ENCODE peak calls at places on chromosome 21, in five cellular contexts. One of them, this sample, is unnamed. For H3K4me1, the result is how much of the 10 kb centered on the place peaks cover.

GRCh38 chr21:33899199-33899598 is 16.4 kb downstream of the ATP5PO start:
- DNase-seq in mesendoderm: no peak
- DNase-seq in tibial artery: no peak
- DNase-seq in small intestine: no peak
- DNase-seq in prostate gland: no peak
- DNase-seq in this sample: no peak

GRCh38 chr21:16071082-16071481 is 341.3 kb downstream of the USP25 start:
- DNase-seq in mesendoderm: peak
- DNase-seq in tibial artery: no peak
- DNase-seq in small intestine: no peak
- DNase-seq in prostate gland: peak
- DNase-seq in this sample: no peak

GRCh38 chr21:41283211-41283818 is 33.3 kb upstream of the FAM3B start:
- DNase-seq in mesendoderm: peak
- DNase-seq in tibial artery: no peak
- DNase-seq in small intestine: peak
- DNase-seq in prostate gland: peak
- DNase-seq in this sample: peak

GRCh38 chr21:42198949-42199348 is 20.0 kb upstream of the ABCG1 start:
- DNase-seq in mesendoderm: no peak
- DNase-seq in tibial artery: no peak
- DNase-seq in small intestine: no peak
- DNase-seq in prostate gland: no peak
- DNase-seq in this sample: no peak

GRCh38 chr21:42174173-42174572 is 44.8 kb upstream of the ABCG1 start:
- DNase-seq in mesendoderm: peak
- DNase-seq in tibial artery: no peak
- DNase-seq in small intestine: no peak
- DNase-seq in prostate gland: no peak
- DNase-seq in this sample: no peak

GRCh38 chr21:33403128-33403785 is at the start of gene IFNGR2:
- DNase-seq in mesendoderm: no peak
- DNase-seq in tibial artery: no peak
- DNase-seq in small intestine: no peak
- DNase-seq in prostate gland: no peak
- DNase-seq in this sample: no peak

GRCh38 chr21:31232344-31232743 is 111.7 kb downstream of the TIAM1 start:
- DNase-seq in mesendoderm: no peak
- DNase-seq in tibial artery: no peak
- DNase-seq in small intestine: no peak
- DNase-seq in prostate gland: no peak
- DNase-seq in this sample: no peak

GRCh38 chr21:27513825-27514224 is 546.9 kb upstream of the ADAMTS5 start:
- DNase-seq in mesendoderm: no peak
- DNase-seq in tibial artery: no peak
- DNase-seq in small intestine: no peak
- DNase-seq in prostate gland: no peak
- DNase-seq in this sample: no peak

GRCh38 chr21:42097860-42098259 is 26.7 kb downstream of the UMODL1 start:
- DNase-seq in mesendoderm: no peak
- DNase-seq in tibial artery: peak
- DNase-seq in small intestine: peak
- DNase-seq in prostate gland: peak
- DNase-seq in this sample: peak

GRCh38 chr21:39601194-39601940 is 11.4 kb upstream of the B3GALT5 start:
- DNase-seq in mesendoderm: no peak
- DNase-seq in tibial artery: no peak
- DNase-seq in small intestine: no peak
- DNase-seq in prostate gland: no peak
- DNase-seq in this sample: no peak

GRCh38 chr21:42721341-42721824 is 68.0 kb downstream of the PDE9A start:
- DNase-seq in mesendoderm: no peak
- DNase-seq in tibial artery: no peak
- DNase-seq in small intestine: peak
- DNase-seq in prostate gland: peak
- DNase-seq in this sample: no peak

GRCh38 chr21:25220954-25221353 is 386.3 kb downstream of the MRPL39 start:
- DNase-seq in mesendoderm: no peak
- DNase-seq in tibial artery: no peak
- DNase-seq in small intestine: no peak
- DNase-seq in prostate gland: no peak
- DNase-seq in this sample: no peak

GRCh38 chr21:42974832-42975820 is 764 bp downstream of the PKNOX1 start:
- DNase-seq in mesendoderm: peak
- DNase-seq in tibial artery: peak
- DNase-seq in small intestine: peak
- DNase-seq in prostate gland: peak
- DNase-seq in this sample: no peak

GRCh38 chr21:32611471-32611997 is 643 bp downstream of the CFAP298 start:
- DNase-seq in mesendoderm: peak
- DNase-seq in tibial artery: no peak
- DNase-seq in small intestine: peak
- DNase-seq in prostate gland: peak
- DNase-seq in this sample: no peak

GRCh38 chr21:42086969-42087368 is 15.9 kb downstream of the UMODL1 start:
- DNase-seq in mesendoderm: no peak
- DNase-seq in tibial artery: no peak
- DNase-seq in small intestine: no peak
- DNase-seq in prostate gland: no peak
- DNase-seq in this sample: no peak

GRCh38 chr21:41032536-41032935 is 135.4 kb upstream of the BACE2 start:
- DNase-seq in mesendoderm: no peak
- DNase-seq in tibial artery: no peak
- DNase-seq in small intestine: no peak
- DNase-seq in prostate gland: no peak
- DNase-seq in this sample: no peak

GRCh38 chr21:46555678-46556077 is 49.2 kb downstream of the S100B start:
- DNase-seq in mesendoderm: no peak
- DNase-seq in tibial artery: no peak
- DNase-seq in small intestine: no peak
- DNase-seq in prostate gland: no peak
- DNase-seq in this sample: no peak

GRCh38 chr21:32993894-32994293 is 31.8 kb upstream of the OLIG2 start:
- DNase-seq in mesendoderm: no peak
- DNase-seq in tibial artery: no peak
- DNase-seq in small intestine: no peak
- DNase-seq in prostate gland: no peak
- DNase-seq in this sample: no peak

GRCh38 chr21:19049567-19049966 is 646.0 kb upstream of the TMPRSS15 start:
- DNase-seq in mesendoderm: peak
- DNase-seq in tibial artery: no peak
- DNase-seq in small intestine: no peak
- DNase-seq in prostate gland: no peak
- DNase-seq in this sample: no peak

GRCh38 chr21:15221799-15222386 is 157.1 kb upstream of the NRIP1 start:
- DNase-seq in mesendoderm: peak
- DNase-seq in tibial artery: no peak
- DNase-seq in small intestine: no peak
- DNase-seq in prostate gland: no peak
- DNase-seq in this sample: no peak

GRCh38 chr21:28018741-28019669 is 973.7 kb downstream of the LTN1 start:
- DNase-seq in mesendoderm: no peak
- DNase-seq in tibial artery: no peak
- DNase-seq in small intestine: peak
- DNase-seq in prostate gland: no peak
- DNase-seq in this sample: no peak

GRCh38 chr21:14687277-14687642 is 141.1 kb upstream of the SAMSN1 start:
- DNase-seq in mesendoderm: no peak
- DNase-seq in tibial artery: no peak
- DNase-seq in small intestine: no peak
- DNase-seq in prostate gland: no peak
- DNase-seq in this sample: no peak

GRCh38 chr21:41806773-41807172 is 39.9 kb upstream of the RIPK4 start:
- DNase-seq in mesendoderm: no peak
- DNase-seq in tibial artery: no peak
- DNase-seq in small intestine: no peak
- DNase-seq in prostate gland: no peak
- DNase-seq in this sample: no peak

GRCh38 chr21:44887126-44887806 is 13.8 kb upstream of the PTTG1IP start:
- DNase-seq in mesendoderm: no peak
- DNase-seq in tibial artery: no peak
- DNase-seq in small intestine: no peak
- DNase-seq in prostate gland: no peak
- DNase-seq in this sample: no peak

GRCh38 chr21:44890338-44890931 is 16.9 kb upstream of the PTTG1IP start:
- DNase-seq in mesendoderm: no peak
- DNase-seq in tibial artery: no peak
- DNase-seq in small intestine: no peak
- DNase-seq in prostate gland: no peak
- DNase-seq in this sample: no peak

GRCh38 chr21:44889625-44890337 is 16.3 kb upstream of the PTTG1IP start:
- DNase-seq in mesendoderm: no peak
- DNase-seq in tibial artery: no peak
- DNase-seq in small intestine: no peak
- DNase-seq in prostate gland: no peak
- DNase-seq in this sample: no peak

GRCh38 chr21:44887807-44888580 is 14.5 kb upstream of the PTTG1IP start:
- DNase-seq in mesendoderm: no peak
- DNase-seq in tibial artery: no peak
- DNase-seq in small intestine: no peak
- DNase-seq in prostate gland: no peak
- DNase-seq in this sample: no peak

DNA sequence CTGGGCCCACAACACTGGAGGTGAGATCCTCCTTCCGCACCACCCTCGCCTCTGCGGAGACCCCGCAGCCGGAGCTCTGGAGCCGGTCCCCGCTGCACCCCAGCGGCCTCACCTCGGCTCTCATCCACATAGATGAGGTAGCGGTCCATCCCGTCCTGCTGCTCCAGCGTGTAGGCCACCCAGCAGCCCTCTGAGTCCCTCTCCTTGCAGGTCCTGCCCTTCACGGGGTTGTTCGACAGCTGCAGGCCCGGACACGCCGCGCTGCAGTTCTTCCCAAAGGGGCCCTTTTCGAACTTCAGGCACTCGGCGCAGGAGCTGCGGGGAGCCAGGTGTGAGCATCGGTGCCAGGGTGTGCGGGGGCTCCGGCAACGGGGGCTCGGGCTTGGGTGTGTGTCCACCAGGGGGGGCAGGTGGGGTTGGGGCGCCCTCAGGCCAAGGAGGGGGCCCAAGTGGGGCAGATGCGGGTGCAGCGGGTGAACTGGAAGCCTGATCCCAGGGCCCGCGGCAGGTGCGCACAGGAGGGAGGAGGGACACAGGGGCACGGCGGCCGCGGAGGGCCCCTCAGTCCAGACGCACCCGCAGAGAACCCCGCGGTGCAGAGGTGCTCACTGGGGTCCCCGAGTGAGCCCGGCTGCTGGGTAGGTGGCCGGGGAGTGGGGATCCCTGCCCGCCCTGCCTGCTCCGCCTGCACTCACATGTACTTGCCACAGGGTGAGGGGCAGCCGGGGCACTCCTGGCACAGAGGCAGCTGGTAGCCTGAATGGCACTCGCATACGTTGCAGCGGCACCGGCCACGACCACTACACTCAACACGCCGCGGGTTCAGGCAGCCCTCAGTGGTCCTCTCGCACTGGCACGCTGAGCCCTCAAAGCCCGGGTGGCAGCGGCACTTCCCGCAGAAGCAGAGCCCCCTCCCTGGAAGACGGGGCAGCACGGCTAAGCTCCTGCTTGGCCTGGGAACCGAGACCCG is 15.4 kb upstream of the PTTG1IP start:
- DNase-seq in mesendoderm: no peak
- DNase-seq in tibial artery: no peak
- DNase-seq in small intestine: no peak
- DNase-seq in prostate gland: no peak
- DNase-seq in this sample: no peak
- H3K4me1 ChIP-seq in mesendoderm: under half
- H3K4me1 ChIP-seq in tibial artery: under half
- H3K4me1 ChIP-seq in small intestine: under half
- H3K4me1 ChIP-seq in prostate gland: under half
- H3K4me1 ChIP-seq in this sample: under half

GRCh38 chr21:35511298-35512162 is 462.4 kb upstream of the RUNX1 start:
- DNase-seq in mesendoderm: no peak
- DNase-seq in tibial artery: no peak
- DNase-seq in small intestine: no peak
- DNase-seq in prostate gland: no peak
- DNase-seq in this sample: no peak
- H3K4me1 ChIP-seq in mesendoderm: under half
- H3K4me1 ChIP-seq in tibial artery: under half
- H3K4me1 ChIP-seq in small intestine: under half
- H3K4me1 ChIP-seq in prostate gland: under half
- H3K4me1 ChIP-seq in this sample: under half

GRCh38 chr21:37373539-37373938 is 7.0 kb downstream of the DYRK1A start:
- DNase-seq in mesendoderm: no peak
- DNase-seq in tibial artery: no peak
- DNase-seq in small intestine: no peak
- DNase-seq in prostate gland: no peak
- DNase-seq in this sample: no peak

GRCh38 chr21:37372127-37372731 is 5.7 kb downstream of the DYRK1A start:
- DNase-seq in mesendoderm: no peak
- DNase-seq in tibial artery: no peak
- DNase-seq in small intestine: no peak
- DNase-seq in prostate gland: no peak
- DNase-seq in this sample: no peak

GRCh38 chr21:37378700-37379139 is 12.1 kb downstream of the DYRK1A start:
- DNase-seq in mesendoderm: no peak
- DNase-seq in tibial artery: no peak
- DNase-seq in small intestine: no peak
- DNase-seq in prostate gland: no peak
- DNase-seq in this sample: no peak

GRCh38 chr21:37374026-37374425 is 7.5 kb downstream of the DYRK1A start:
- DNase-seq in mesendoderm: no peak
- DNase-seq in tibial artery: no peak
- DNase-seq in small intestine: peak
- DNase-seq in prostate gland: no peak
- DNase-seq in this sample: no peak

DNA sequence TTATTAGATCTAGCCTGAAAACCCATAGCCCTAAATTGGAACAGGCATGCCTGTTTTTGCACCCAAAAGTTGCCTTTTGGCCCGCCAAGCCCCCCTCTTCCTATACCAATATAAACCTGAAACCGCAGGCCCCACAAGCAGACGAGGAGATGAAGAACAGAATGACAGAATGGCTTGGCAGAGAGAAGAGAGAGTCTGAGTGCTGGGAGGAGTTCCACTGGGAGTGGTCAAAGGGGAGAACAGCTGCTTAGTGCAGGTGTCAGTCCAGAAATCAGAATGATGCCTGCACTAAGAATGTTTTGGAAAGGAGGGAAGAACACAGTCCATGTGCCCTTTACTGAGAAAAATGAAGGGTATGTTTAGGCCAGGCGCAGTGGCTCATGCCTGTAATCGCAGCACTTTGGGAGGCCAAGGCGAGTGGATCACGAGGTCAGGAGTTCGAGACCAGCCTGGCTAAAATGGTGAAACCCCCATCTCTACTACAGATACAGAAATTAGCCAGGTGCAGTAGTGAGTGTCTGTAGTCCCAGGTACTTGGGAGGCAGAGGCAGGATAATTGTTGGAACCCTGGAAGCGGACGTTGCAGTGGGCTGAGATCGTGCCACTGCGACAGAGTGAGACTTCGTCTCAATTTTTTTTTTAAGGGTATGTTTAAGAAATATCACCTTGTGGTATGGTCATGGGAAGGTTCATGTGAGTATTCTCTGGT is 9.4 kb downstream of the DYRK1A start:
- DNase-seq in mesendoderm: no peak
- DNase-seq in tibial artery: no peak
- DNase-seq in small intestine: no peak
- DNase-seq in prostate gland: no peak
- DNase-seq in this sample: no peak
- H3K4me1 ChIP-seq in mesendoderm: under half
- H3K4me1 ChIP-seq in tibial artery: half or more
- H3K4me1 ChIP-seq in small intestine: under half
- H3K4me1 ChIP-seq in prostate gland: under half
- H3K4me1 ChIP-seq in this sample: half or more

GRCh38 chr21:38524168-38525153 is 26.2 kb upstream of the ERG start:
- DNase-seq in mesendoderm: no peak
- DNase-seq in tibial artery: no peak
- DNase-seq in small intestine: no peak
- DNase-seq in prostate gland: no peak
- DNase-seq in this sample: no peak
- H3K4me1 ChIP-seq in mesendoderm: under half
- H3K4me1 ChIP-seq in tibial artery: under half
- H3K4me1 ChIP-seq in small intestine: under half
- H3K4me1 ChIP-seq in prostate gland: under half
- H3K4me1 ChIP-seq in this sample: under half